ENCODE peak calls at places on chromosomes 7 and 10, in six cellular contexts. T is activated CD4-positive, CD25-positive, alpha-beta regulatory T cell treated with anti-CD3 and anti-CD28 coated beads, Interleukin-2, amount 50 U/mL, for 16 hours; J is mesothelial cell of epicardium; K is T-helper 1 cell; D is stromal cell of bone marrow; P is activated T-cell treated with anti-CD3 and anti-CD28 coated beads for 1 hour. Y is an unnamed sample.

GRCh38 chr7:105010538-105011523 is 3.2 kb upstream of the KMT2E start:
- DNase-seq in J (no peak), P (no peak), K (no peak), T (no peak), D (no peak), Y (no peak)

GRCh38 chr7:113805976-113806375 is 112.8 kb downstream of the PPP1R3A start:
- DNase-seq in T (no peak), K (no peak), D (no peak), P (no peak), J (no peak), Y (no peak)

GRCh38 chr7:157397751-157398691 is 61.2 kb downstream of the DNAJB6 start:
- DNase-seq in D (no peak), K (no peak), P (no peak), J (peak; percentile 56), T (no peak), Y (no peak)

GRCh38 chr7:26618458-26618857 is 245.9 kb downstream of the SKAP2 start:
- DNase-seq in P (no peak), D (no peak), K (no peak), T (no peak), J (no peak), Y (no peak)

GRCh38 chr10:126872768-126873167 is 32.5 kb upstream of the DOCK1 start:
- DNase-seq in D (peak; percentile 38), T (no peak), K (no peak), J (no peak), P (no peak), Y (no peak)

GRCh38 chr7:111852081-111852480 is 289.8 kb upstream of the IMMP2L start:
- DNase-seq in D (no peak), P (no peak), T (no peak), J (no peak), K (no peak), Y (no peak)

GRCh38 chr10:100646033-100646432 is 99.3 kb upstream of the PAX2 start:
- DNase-seq in T (no peak), K (no peak), D (no peak), J (no peak), P (no peak), Y (no peak)

GRCh38 chr10:103667390-103667789 is 173.9 kb downstream of the NEURL1 start:
- DNase-seq in D (no peak), P (no peak), J (no peak), K (no peak), T (no peak), Y (no peak)

GRCh38 chr7:3670898-3671297 is 369.8 kb downstream of the SDK1 start:
- DNase-seq in T (no peak), D (no peak), P (no peak), K (no peak), J (no peak), Y (no peak)

GRCh38 chr7:36875794-36876193 is 151.5 kb upstream of the AOAH start:
- DNase-seq in P (no peak), J (no peak), T (no peak), D (no peak), K (no peak), Y (no peak)

GRCh38 chr7:93559624-93560491 is 14.7 kb downstream of the CALCR start:
- DNase-seq in T (no peak), P (no peak), J (no peak), D (no peak), K (no peak), Y (peak; percentile 2)

GRCh38 chr10:34941471-34942357 is 126.6 kb upstream of the PARD3 start:
- DNase-seq in D (no peak), P (no peak), J (no peak), K (no peak), T (no peak), Y (no peak)

GRCh38 chr7:36762394-36762793 is 38.1 kb upstream of the AOAH start:
- DNase-seq in P (no peak), D (no peak), K (no peak), J (no peak), T (no peak), Y (no peak)

GRCh38 chr10:29437871-29438270 is 149.0 kb downstream of the LYZL1 start:
- DNase-seq in D (no peak), P (no peak), K (no peak), J (no peak), T (no peak), Y (no peak)

GRCh38 chr7:25014735-25015134 is 34.8 kb upstream of the OSBPL3 start:
- DNase-seq in K (no peak), D (peak; percentile 98), P (no peak), T (no peak), J (no peak), Y (no peak)

GRCh38 chr7:43439631-43440401 is 143.1 kb upstream of the STK17A start:
- DNase-seq in J (peak; percentile 66), P (peak; percentile 25), D (no peak), T (peak; percentile 16), K (peak; percentile 21), Y (peak; percentile 16)

GRCh38 chr10:34759161-34759836 is 55.8 kb downstream of the PARD3 start:
- DNase-seq in K (no peak), P (no peak), J (no peak), T (no peak), D (no peak), Y (no peak)

GRCh38 chr7:34016876-34017275 is 111.5 kb downstream of the BMPER start:
- DNase-seq in J (no peak), D (no peak), P (no peak), K (no peak), T (no peak), Y (no peak)

GRCh38 chr7:29113384-29114102 is 32.8 kb downstream of the CPVL start:
- DNase-seq in D (no peak), T (no peak), P (no peak), K (no peak), J (no peak), Y (no peak)

GRCh38 chr10:114309111-114309651 is 70.1 kb downstream of the VWA2 start:
- DNase-seq in P (no peak), D (no peak), J (no peak), K (no peak), T (no peak), Y (no peak)

GRCh38 chr10:95552680-95553342 is 8.4 kb downstream of the SORBS1 start:
- DNase-seq in K (no peak), J (no peak), D (no peak), T (no peak), P (no peak), Y (no peak)

GRCh38 chr7:2738766-2739549 is 51.0 kb downstream of the AMZ1 start:
- DNase-seq in P (no peak), K (no peak), J (no peak), D (no peak), T (no peak), Y (no peak)

GRCh38 chr7:2926120-2926897 is 82.2 kb upstream of the GNA12 start:
- DNase-seq in T (no peak), J (no peak), P (no peak), K (no peak), D (no peak), Y (no peak)

GRCh38 chr10:132403511-132404168 is 6.6 kb downstream of the PWWP2B start:
- DNase-seq in J (no peak), K (no peak), P (no peak), D (no peak), T (no peak), Y (no peak)

GRCh38 chr7:3978839-3979238 is 677.8 kb downstream of the SDK1 start:
- DNase-seq in T (no peak), P (no peak), J (peak; percentile 13), K (no peak), D (no peak), Y (no peak)

Y was measured in memory B cell.